ENCODE peak calls at places on chromosome 17, in ten cellular contexts. C, O, E, V, M, L, W, X, N and R are unnamed samples.

GRCh38 chr17:31416503-31416923 is 25.0 kb downstream of the RAB11FIP4 start:
- DNase-seq in C (no peak), O (no peak), E (no peak), V (no peak), M (no peak), L (no peak), W (no peak), X (peak), N (peak), R (no peak)

GRCh38 chr17:57086069-57086930 is 1.3 kb downstream of the AKAP1 start:
- DNase-seq in C (no peak), O (peak), E (peak), V (peak), M (peak), L (peak), W (peak), X (peak), N (no peak), R (peak)

GRCh38 chr17:72380120-72380519 is 259.3 kb downstream of the SOX9 start:
- DNase-seq in C (no peak), O (no peak), E (no peak), V (no peak), M (no peak), L (no peak), W (no peak), X (no peak), N (no peak), R (no peak)

GRCh38 chr17:29574732-29575510 is 6.4 kb downstream of the TP53I13 start:
- DNase-seq in C (no peak), O (peak), E (no peak), V (peak), M (no peak), L (no peak), W (no peak), X (no peak), N (peak), R (no peak)

GRCh38 chr17:8222380-8222629 is 11.9 kb upstream of the AURKB start:
- DNase-seq in C (no peak), O (no peak), E (no peak), V (no peak), M (no peak), L (no peak), W (peak), X (no peak), N (no peak), R (no peak)

GRCh38 chr17:71260366-71260765 is 860.5 kb upstream of the SOX9 start:
- DNase-seq in C (no peak), O (no peak), E (no peak), V (no peak), M (no peak), L (no peak), W (no peak), X (no peak), N (no peak), R (peak)

GRCh38 chr17:57099165-57099564 is 14.1 kb downstream of the AKAP1 start:
- DNase-seq in C (no peak), O (no peak), E (no peak), V (no peak), M (no peak), L (no peak), W (no peak), X (no peak), N (no peak), R (no peak)

GRCh38 chr17:2059125-2059836 is 4.4 kb downstream of the HIC1 start:
- DNase-seq in C (no peak), O (no peak), E (no peak), V (peak), M (no peak), L (no peak), W (no peak), X (no peak), N (peak), R (no peak)

GRCh38 chr17:2259769-2260536 is 43.6 kb downstream of the SMG6 start:
- DNase-seq in C (no peak), O (no peak), E (no peak), V (no peak), M (no peak), L (no peak), W (no peak), X (no peak), N (no peak), R (no peak)

GRCh38 chr17:79042421-79043190 is 18.6 kb downstream of the C1QTNF1 start:
- DNase-seq in C (no peak), O (peak), E (peak), V (peak), M (peak), L (peak), W (peak), X (peak), N (peak), R (peak)

GRCh38 chr17:11514565-11514964 is 83.7 kb upstream of the DNAH9 start:
- DNase-seq in C (no peak), O (peak), E (no peak), V (no peak), M (no peak), L (no peak), W (peak), X (no peak), N (no peak), R (no peak)

GRCh38 chr17:58244958-58245357 is 6.6 kb downstream of the LPO start:
- DNase-seq in C (no peak), O (no peak), E (no peak), V (no peak), M (no peak), L (no peak), W (no peak), X (no peak), N (no peak), R (no peak)

GRCh38 chr17:2611627-2612026 is 18.2 kb downstream of the PAFAH1B1 start:
- DNase-seq in C (no peak), O (no peak), E (no peak), V (no peak), M (no peak), L (no peak), W (no peak), X (no peak), N (no peak), R (no peak)

GRCh38 chr17:20284018-20284417 is 183.3 kb downstream of the LGALS9B start:
- DNase-seq in C (no peak), O (no peak), E (no peak), V (no peak), M (no peak), L (no peak), W (peak), X (no peak), N (no peak), R (no peak)

GRCh38 chr17:20284575-20284974 is 182.8 kb downstream of the LGALS9B start:
- DNase-seq in C (no peak), O (no peak), E (no peak), V (no peak), M (no peak), L (no peak), W (no peak), X (no peak), N (no peak), R (no peak)

GRCh38 chr17:44444735-44445105 is 55.3 kb upstream of the ITGA2B start:
- DNase-seq in C (peak), O (no peak), E (no peak), V (no peak), M (no peak), L (no peak), W (no peak), X (no peak), N (no peak), R (peak)

GRCh38 chr17:72858826-72859495 is 233.5 kb downstream of the SLC39A11 start:
- DNase-seq in C (no peak), O (no peak), E (no peak), V (no peak), M (no peak), L (no peak), W (no peak), X (no peak), N (no peak), R (no peak)

GRCh38 chr17:62780273-62780672 is 27.8 kb downstream of the MARCHF10 start:
- DNase-seq in C (no peak), O (peak), E (no peak), V (peak), M (peak), L (peak), W (peak), X (no peak), N (no peak), R (peak)

GRCh38 chr17:21243516-21244303 is 9.5 kb downstream of the NATD1 start:
- DNase-seq in C (no peak), O (no peak), E (no peak), V (no peak), M (no peak), L (no peak), W (peak), X (peak), N (no peak), R (no peak)

GRCh38 chr17:10683853-10684252 is 13.5 kb downstream of the SCO1 start:
- DNase-seq in C (no peak), O (no peak), E (peak), V (no peak), M (no peak), L (no peak), W (no peak), X (no peak), N (no peak), R (peak)

GRCh38 chr17:61489719-61490490 is 37.7 kb downstream of the TBX4 start:
- DNase-seq in C (no peak), O (no peak), E (no peak), V (no peak), M (no peak), L (no peak), W (peak), X (no peak), N (peak), R (no peak)

GRCh38 chr17:48001187-48001586 is 30.3 kb downstream of the CDK5RAP3 start:
- DNase-seq in C (no peak), O (no peak), E (no peak), V (no peak), M (no peak), L (no peak), W (no peak), X (no peak), N (no peak), R (no peak)

GRCh38 chr17:2939714-2940351 is 123.6 kb downstream of the OR1D5 start:
- DNase-seq in C (no peak), O (no peak), E (no peak), V (no peak), M (no peak), L (no peak), W (no peak), X (no peak), N (no peak), R (no peak)

GRCh38 chr17:14203392-14203791 is 33.3 kb downstream of the CDRT15 start:
- DNase-seq in C (no peak), O (no peak), E (no peak), V (no peak), M (no peak), L (no peak), W (no peak), X (no peak), N (no peak), R (no peak)

GRCh38 chr17:2171725-2172446 is 117.0 kb downstream of the HIC1 start:
- DNase-seq in C (peak), O (peak), E (no peak), V (peak), M (no peak), L (peak), W (no peak), X (no peak), N (no peak), R (peak)

GRCh38 chr17:34613064-34614019 is 34.0 kb downstream of the TMEM132E start:
- DNase-seq in C (no peak), O (peak), E (no peak), V (no peak), M (no peak), L (peak), W (peak), X (no peak), N (no peak), R (peak)

GRCh38 chr17:63542942-63543821 is 7.1 kb upstream of the DCAF7 start:
- DNase-seq in C (no peak), O (peak), E (no peak), V (no peak), M (peak), L (no peak), W (peak), X (no peak), N (no peak), R (no peak)

GRCh38 chr17:30550512-30551273 is 73.5 kb downstream of the GOSR1 start:
- DNase-seq in C (no peak), O (no peak), E (no peak), V (no peak), M (peak), L (no peak), W (peak), X (no peak), N (peak), R (peak)

GRCh38 chr17:20072692-20072992 is 63.5 kb downstream of the SPECC1 start:
- DNase-seq in C (no peak), O (no peak), E (no peak), V (no peak), M (no peak), L (no peak), W (no peak), X (no peak), N (no peak), R (no peak)

GRCh38 chr17:44672479-44673093 is 16.3 kb downstream of the MEIOC start:
- DNase-seq in C (no peak), O (no peak), E (peak), V (no peak), M (no peak), L (no peak), W (no peak), X (no peak), N (no peak), R (peak)

GRCh38 chr17:66331038-66331816 is 28.8 kb downstream of the PRKCA start:
- DNase-seq in C (no peak), O (no peak), E (no peak), V (no peak), M (no peak), L (no peak), W (no peak), X (no peak), N (no peak), R (no peak)

GRCh38 chr17:64496786-64497564 is at the start of gene POLG2:
- DNase-seq in C (peak), O (peak), E (peak), V (peak), M (peak), L (peak), W (peak), X (peak), N (peak), R (peak)

GRCh38 chr17:42886283-42887176 is 14.1 kb upstream of the G6PC1 start:
- DNase-seq in C (no peak), O (no peak), E (no peak), V (no peak), M (no peak), L (no peak), W (no peak), X (no peak), N (no peak), R (no peak)

GRCh38 chr17:42880776-42881175 is 19.8 kb upstream of the G6PC1 start:
- DNase-seq in C (no peak), O (no peak), E (no peak), V (no peak), M (no peak), L (no peak), W (no peak), X (no peak), N (no peak), R (no peak)

GRCh38 chr17:42879596-42879985 is 21.0 kb upstream of the G6PC1 start:
- DNase-seq in C (no peak), O (no peak), E (no peak), V (no peak), M (no peak), L (no peak), W (no peak), X (no peak), N (no peak), R (no peak)

GRCh38 chr17:42881768-42882565 is 18.6 kb upstream of the G6PC1 start:
- DNase-seq in C (no peak), O (no peak), E (no peak), V (no peak), M (no peak), L (no peak), W (no peak), X (no peak), N (no peak), R (no peak)

DNA sequence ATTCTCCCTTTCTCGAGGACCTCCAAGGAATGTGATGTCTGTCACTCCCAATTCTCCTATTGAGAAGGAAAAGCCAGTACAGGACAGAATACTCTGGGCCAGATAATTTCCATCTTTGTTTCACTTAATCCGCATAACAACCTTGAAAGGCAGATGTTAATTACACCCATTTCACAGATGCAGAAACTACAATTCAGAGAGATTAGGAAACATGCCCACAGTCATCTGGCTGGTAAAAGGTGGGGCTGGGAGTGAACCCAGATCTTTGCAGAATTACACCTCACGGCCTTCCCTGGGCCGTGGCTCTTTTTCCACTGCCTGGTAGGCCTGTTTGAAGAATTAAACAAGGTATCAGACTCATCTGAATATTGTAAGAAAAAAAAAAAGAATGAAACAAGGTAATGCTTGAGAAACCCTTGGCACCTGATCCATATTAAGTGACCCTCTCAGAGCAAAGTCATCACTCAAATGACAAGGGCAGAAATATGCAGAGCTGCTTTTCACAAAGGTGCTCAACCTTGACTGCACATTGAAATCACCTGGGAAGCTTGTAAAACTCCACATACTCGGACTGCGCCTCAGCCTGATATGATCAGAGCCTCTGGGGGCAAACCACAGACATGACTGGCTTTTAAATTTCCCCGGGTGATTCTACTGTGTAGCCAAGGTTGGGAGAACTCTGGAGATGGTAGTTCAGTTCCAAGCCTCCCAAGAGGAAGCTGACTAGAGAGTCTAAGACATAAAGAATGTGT is 16.6 kb upstream of the G6PC1 start:
- DNase-seq in C (no peak), O (no peak), E (no peak), V (no peak), M (peak), L (no peak), W (no peak), X (no peak), N (no peak), R (no peak)
- TF ChIP-seq CTCF in C (no peak), O (no peak), E (no peak), V (no peak), M (no peak), L (no peak), W (no peak), X (no peak), N (no peak), R (no peak)

DNA sequence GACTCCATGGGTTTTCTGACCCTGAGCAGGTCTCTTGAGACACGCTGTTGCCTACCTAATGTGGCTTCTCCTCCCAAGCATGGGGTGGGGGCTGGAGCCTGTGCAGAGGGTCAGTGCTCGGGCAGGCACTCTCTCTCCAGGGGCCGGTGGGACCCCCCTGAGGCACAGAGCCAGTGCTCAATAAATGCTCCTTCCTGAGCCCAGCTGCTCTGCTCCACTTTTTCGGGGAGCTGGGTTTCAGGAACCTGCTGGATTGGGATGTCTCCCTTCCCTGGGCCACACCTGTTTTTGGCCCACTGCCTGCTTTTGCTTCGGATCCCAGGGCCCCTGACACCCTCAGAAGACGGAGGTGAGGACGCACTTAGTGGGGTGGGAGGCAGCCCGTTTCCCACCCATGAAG is 1.3 kb upstream of the TRIM65 start:
- DNase-seq in C (no peak), O (no peak), E (no peak), V (no peak), M (no peak), L (no peak), W (peak), X (no peak), N (no peak), R (no peak)
- H3K4me3 ChIP-seq in C (no peak), O (no peak), E (no peak), V (no peak), M (no peak), L (no peak), W (no peak), X (no peak), N (no peak), R (no peak)

GRCh38 chr17:77734371-77735050 is 224.0 kb upstream of the TNRC6C start:
- DNase-seq in C (no peak), O (peak), E (peak), V (peak), M (no peak), L (peak), W (peak), X (no peak), N (no peak), R (peak)
- TF ChIP-seq CTCF in C (no peak), O (no peak), E (no peak), V (no peak), M (no peak), L (no peak), W (no peak), X (no peak), N (no peak), R (no peak)

GRCh38 chr17:50277357-50277754 is 3.1 kb downstream of the TMEM92 start:
- DNase-seq in C (no peak), O (no peak), E (no peak), V (peak), M (no peak), L (no peak), W (peak), X (no peak), N (no peak), R (no peak)
- H3K4me3 ChIP-seq in C (no peak), O (no peak), E (no peak), V (no peak), M (peak), L (no peak), W (no peak), X (no peak), N (no peak), R (no peak)

GRCh38 chr17:17076066-17076465 is 33.8 kb downstream of the MPRIP start:
- DNase-seq in C (no peak), O (peak), E (no peak), V (no peak), M (no peak), L (no peak), W (no peak), X (no peak), N (peak), R (no peak)

GRCh38 chr17:17073006-17073626 is 30.9 kb downstream of the MPRIP start:
- DNase-seq in C (no peak), O (peak), E (no peak), V (no peak), M (no peak), L (no peak), W (no peak), X (no peak), N (peak), R (no peak)

GRCh38 chr17:17073627-17074521 is 31.6 kb downstream of the MPRIP start:
- DNase-seq in C (no peak), O (peak), E (no peak), V (peak), M (no peak), L (no peak), W (no peak), X (no peak), N (peak), R (no peak)

GRCh38 chr17:17077101-17077500 is 34.8 kb downstream of the MPRIP start:
- DNase-seq in C (no peak), O (peak), E (no peak), V (no peak), M (no peak), L (no peak), W (no peak), X (no peak), N (peak), R (no peak)

DNA sequence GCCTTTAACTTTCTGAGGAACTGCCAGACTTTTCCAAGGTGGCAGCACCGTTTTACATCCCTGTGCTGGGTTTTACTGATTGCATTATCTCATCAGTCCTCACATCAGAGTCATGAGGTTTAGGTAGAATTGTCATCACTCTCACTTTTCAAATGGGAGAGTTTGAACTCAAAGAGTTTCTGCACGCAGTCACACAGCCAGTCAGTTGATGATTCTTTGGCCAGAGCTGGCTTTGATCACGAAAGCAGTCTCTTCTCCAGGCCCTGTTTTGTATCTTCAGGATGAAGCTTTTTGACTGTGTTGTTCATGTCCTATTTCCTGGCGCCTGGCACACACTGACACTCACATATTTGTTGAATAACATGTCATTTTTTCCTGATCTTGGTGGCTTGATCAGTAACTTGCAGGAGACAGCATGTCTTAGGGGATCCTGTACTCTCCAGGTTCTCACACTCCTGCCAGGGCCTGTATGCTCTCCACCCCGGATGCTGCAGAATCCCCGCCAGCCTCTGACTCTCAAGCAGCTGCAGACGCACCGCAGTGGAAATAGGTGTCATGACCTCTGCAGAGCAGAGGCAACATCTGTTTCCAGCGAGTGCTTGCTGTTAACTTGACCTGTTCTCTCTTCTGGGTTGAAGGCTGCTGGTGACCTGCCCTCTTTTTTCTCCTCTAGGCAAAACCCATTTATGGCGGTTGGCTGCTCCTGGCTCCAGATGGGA is 32.9 kb downstream of the MPRIP start:
- DNase-seq in C (no peak), O (peak), E (no peak), V (peak), M (no peak), L (peak), W (no peak), X (no peak), N (peak), R (peak)
- TF ChIP-seq CTCF in C (no peak), O (no peak), E (no peak), V (no peak), M (no peak), L (no peak), W (no peak), X (no peak), N (no peak), R (no peak)

GRCh38 chr17:40364906-40365305 is 369 bp upstream of the GJD3 start:
- DNase-seq in C (no peak), O (no peak), E (no peak), V (no peak), M (no peak), L (no peak), W (no peak), X (no peak), N (no peak), R (no peak)
- H3K4me3 ChIP-seq in C (no peak), O (no peak), E (no peak), V (peak), M (no peak), L (no peak), W (no peak), X (no peak), N (no peak), R (no peak)